ENCODE peak calls at places on chromosomes 5 and 9, in ten cellular contexts. U is right atrium auricular region, Y is hepatocyte, H is tibial nerve, T is stomach, V is neural progenitor cell, F is cardiac fibroblast, K is sigmoid colon, N is GM06990, A is fibroblast of villous mesenchyme. E is an unnamed sample.
A peak's percentile ranks its signal among the peaks of the same experiment; 100 is the strongest.

GRCh38 chr5:80654054-80654390 is 430 bp upstream of the MSH3 start:
- DNase-seq in A (no peak), U (no peak), K (no peak), Y (peak; percentile 49), T (no peak), N (peak; percentile 76), H (no peak), F (no peak), V (peak; percentile 35), E (no peak)

GRCh38 chr9:134624119-134624826 is 17.3 kb upstream of the COL5A1 start:
- DNase-seq in U (no peak), T (no peak), V (no peak), F (no peak), Y (no peak), A (peak; percentile 55), N (no peak), K (peak; percentile 62), H (peak; percentile 10), E (peak; percentile 3)

GRCh38 chr5:148586796-148587195 is 67.5 kb downstream of the HTR4 start:
- DNase-seq in U (no peak), A (no peak), F (no peak), K (no peak), Y (no peak), H (no peak), V (peak; percentile 59), N (no peak), T (no peak), E (no peak)

GRCh38 chr5:151214614-151215545 is 9.0 kb downstream of the CCDC69 start:
- DNase-seq in N (peak; percentile 89), K (no peak), T (no peak), H (no peak), F (no peak), A (peak; percentile 52), U (peak; percentile 56), V (no peak), Y (peak; percentile 28), E (no peak)

GRCh38 chr5:16885635-16886365 is 50.3 kb downstream of the MYO10 start:
- DNase-seq in A (no peak), T (no peak), K (no peak), N (no peak), U (no peak), F (no peak), V (no peak), H (no peak), Y (no peak), E (no peak)

GRCh38 chr9:116721944-116722343 is 34.8 kb downstream of the TRIM32 start:
- DNase-seq in T (no peak), V (no peak), N (no peak), Y (no peak), H (no peak), A (no peak), F (no peak), U (no peak), K (no peak), E (no peak)

GRCh38 chr5:143119301-143119769 is 284.2 kb downstream of the NR3C1 start:
- DNase-seq in F (no peak), K (no peak), N (peak; percentile 60), U (no peak), A (no peak), H (no peak), Y (no peak), V (no peak), T (no peak), E (no peak)

GRCh38 chr5:43680286-43680685 is 77.3 kb downstream of the NNT start:
- DNase-seq in F (no peak), N (no peak), K (no peak), A (no peak), Y (no peak), H (no peak), V (no peak), U (no peak), T (no peak), E (no peak)

GRCh38 chr9:18327106-18327505 is 146.8 kb upstream of the ADAMTSL1 start:
- DNase-seq in K (no peak), V (no peak), T (no peak), N (no peak), Y (no peak), H (no peak), A (no peak), U (no peak), F (no peak), E (no peak)

GRCh38 chr9:20618361-20618799 is 3.9 kb downstream of the MLLT3 start:
- DNase-seq in K (no peak), T (peak; percentile 54), Y (peak; percentile 20), V (no peak), H (no peak), F (peak; percentile 84), N (no peak), A (peak; percentile 69), U (no peak), E (no peak)

GRCh38 chr9:99590879-99591278 is 230.8 kb upstream of the NR4A3 start:
- DNase-seq in V (no peak), F (no peak), A (no peak), K (no peak), T (no peak), U (no peak), N (no peak), H (no peak), Y (no peak), E (no peak)

GRCh38 chr9:70761139-70761538 is 346.7 kb upstream of the KLF9 start:
- DNase-seq in F (peak; percentile 5), V (no peak), H (no peak), U (no peak), Y (no peak), N (no peak), T (no peak), K (no peak), A (no peak), E (no peak)

GRCh38 chr5:96572864-96573512 is 89.2 kb upstream of the CAST start:
- DNase-seq in V (no peak), A (peak; percentile 91), K (no peak), U (no peak), H (no peak), N (no peak), F (peak; percentile 74), T (no peak), Y (no peak), E (no peak)

GRCh38 chr5:36153727-36154126 is 1.8 kb downstream of the SKP2 start:
- DNase-seq in A (peak; percentile 56), V (no peak), Y (no peak), T (no peak), U (no peak), F (no peak), K (no peak), H (no peak), N (no peak), E (no peak)
- H3K4me3 ChIP-seq in A (peak overlapping the region; percentile 92), V (peak overlapping the region; percentile 78), Y (no peak overlapping the region), T (no peak overlapping the region), U (no peak overlapping the region), F (no peak overlapping the region), K (no peak overlapping the region), H (no peak overlapping the region), N (no peak overlapping the region), E (peak overlapping the region; percentile 96)

GRCh38 chr5:147190236-147190815 is 44.5 kb upstream of the STK32A start:
- DNase-seq in H (no peak), U (no peak), V (no peak), F (no peak), Y (no peak), A (no peak), K (no peak), N (no peak), T (no peak), E (no peak)

GRCh38 chr5:147193123-147193522 is 41.7 kb upstream of the STK32A start:
- DNase-seq in F (no peak), K (no peak), Y (no peak), V (no peak), N (no peak), H (no peak), A (no peak), U (no peak), T (no peak), E (no peak)

GRCh38 chr5:147189109-147189424 is 45.8 kb upstream of the STK32A start:
- DNase-seq in F (no peak), Y (no peak), H (no peak), K (no peak), V (no peak), T (no peak), A (no peak), U (no peak), N (no peak), E (no peak)

GRCh38 chr5:147188200-147189108 is 46.4 kb upstream of the STK32A start:
- DNase-seq in A (peak; percentile 68), T (peak; percentile 51), K (no peak), Y (peak; percentile 88), N (no peak), V (peak; percentile 84), H (no peak), U (no peak), F (peak; percentile 80), E (peak; percentile 67)

DNA sequence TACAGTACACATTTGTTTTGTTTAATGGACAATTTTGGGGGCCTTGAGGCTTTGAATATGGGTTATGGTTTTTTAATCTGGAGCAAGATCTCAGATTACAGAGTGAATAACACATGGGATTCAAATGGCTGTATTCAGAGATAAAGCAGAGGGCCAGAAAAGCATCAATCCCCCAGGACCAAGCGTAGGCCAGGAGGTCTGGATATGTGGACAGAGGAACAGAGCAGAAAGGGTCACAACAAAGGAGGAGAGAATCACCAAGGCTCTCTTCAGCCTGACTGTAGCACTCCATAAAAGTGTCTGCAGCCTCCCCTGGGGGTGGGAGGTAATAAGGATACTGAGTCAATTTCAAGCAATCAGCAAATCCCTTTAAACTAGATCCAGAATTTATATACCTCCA is 47.7 kb upstream of the STK32A start:
- DNase-seq in F (no peak), Y (no peak), U (no peak), K (no peak), N (no peak), A (no peak), H (no peak), V (no peak), T (no peak), E (peak; percentile 36)
- TF ChIP-seq CTCF in F (no peak), Y (no peak), U (no peak), K (no peak), N (no peak), A (no peak), H (no peak), V (peak; percentile 6), T (no peak), E (peak; percentile 36)

DNA sequence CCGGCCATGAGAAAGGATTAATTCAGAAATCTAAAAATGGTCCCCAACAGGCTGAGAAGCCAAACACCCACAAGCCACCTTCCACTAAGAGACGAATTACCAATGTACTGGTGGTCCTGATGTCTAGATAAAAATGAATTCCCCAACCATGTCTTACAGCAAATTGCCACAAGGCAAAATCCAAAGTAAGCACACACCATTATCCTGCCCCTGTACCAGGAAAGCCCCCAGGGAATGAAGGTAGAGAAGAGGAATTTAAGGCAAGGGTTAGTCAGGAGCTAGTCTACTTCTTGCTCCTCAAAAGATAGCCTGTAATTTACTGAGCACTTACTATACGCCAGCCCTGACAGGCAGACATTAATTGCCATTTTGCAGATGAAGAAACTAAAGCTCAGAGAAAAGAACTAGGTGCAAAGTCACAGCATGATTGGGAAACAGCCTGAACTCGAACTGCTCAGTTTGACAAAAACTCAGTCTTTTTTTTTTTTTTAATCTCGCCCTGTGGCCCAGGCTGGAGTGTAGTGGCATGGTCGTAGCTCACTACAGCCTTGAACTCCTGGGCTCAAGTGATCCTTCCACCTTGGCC is 64.3 kb downstream of the RAPGEF1 start:
- DNase-seq in V (no peak), N (no peak), K (no peak), T (no peak), Y (no peak), A (no peak), F (no peak), U (peak; percentile 46), H (no peak), E (no peak)
- H3K4me3 ChIP-seq in V (no peak overlapping the region), N (peak overlapping the region; percentile 78), K (no peak overlapping the region), T (no peak overlapping the region), Y (no peak overlapping the region), A (no peak overlapping the region), F (no peak overlapping the region), U (no peak overlapping the region), H (no peak overlapping the region), E (no peak overlapping the region)

GRCh38 chr5:32585446-32586250 is at the start of gene SUB1:
- DNase-seq in U (peak; percentile 94), T (peak; percentile 95), N (peak; percentile 95), Y (peak; percentile 97), H (peak; percentile 91), F (peak; percentile 93), K (peak; percentile 97), A (peak; percentile 93), V (peak; percentile 97), E (peak; percentile 96)
- TF ChIP-seq CTCF in U (no peak), T (peak; percentile 7), N (no peak), Y (peak; percentile 20), H (no peak), F (no peak), K (no peak), A (no peak), V (peak; percentile 18), E (no peak)

E was measured in BE2C.